ENCODE peak calls at places on chromosome 19, in five cellular contexts. D, B, K, X and W are unnamed samples.

GRCh38 chr19:9786342-9786741 is 17.8 kb upstream of the ZNF846 start:
- DNase-seq in X (no peak), B (no peak), K (no peak), D (peak; percentile 13), W (no peak)

GRCh38 chr19:33285441-33285927 is 16.9 kb downstream of the CEBPA start:
- DNase-seq in B (no peak), D (no peak), K (no peak), X (no peak), W (no peak)

GRCh38 chr19:49335071-49335783 is at the start of gene CD37:
- DNase-seq in X (no peak), D (peak; percentile 65), K (no peak), B (no peak), W (no peak)

GRCh38 chr19:13906910-13907309 is 909 bp downstream of the CC2D1A start:
- DNase-seq in X (no peak), D (no peak), K (no peak), B (no peak), W (no peak)

GRCh38 chr19:4910594-4911273 is 1.4 kb downstream of the UHRF1 start:
- DNase-seq in D (peak; percentile 73), X (peak; percentile 17), B (no peak), K (no peak), W (no peak)

GRCh38 chr19:30942636-30943035 is 406.6 kb downstream of the TSHZ3 start:
- DNase-seq in D (no peak), X (no peak), B (no peak), K (no peak), W (no peak)

GRCh38 chr19:39407644-39408391 is 1.2 kb downstream of the ZFP36 start:
- DNase-seq in B (peak; percentile 82), X (no peak), D (peak; percentile 50), K (no peak), W (no peak)

GRCh38 chr19:40758491-40758890 is 7.5 kb downstream of the SNRPA start:
- DNase-seq in D (no peak), K (no peak), B (no peak), X (no peak), W (no peak)

GRCh38 chr19:1754651-1755466 is 1.6 kb downstream of the ONECUT3 start:
- DNase-seq in K (no peak), D (peak; percentile 61), B (no peak), X (peak; percentile 11), W (peak; percentile 52)

GRCh38 chr19:47094557-47095517 is 18.7 kb downstream of the ZC3H4 start:
- DNase-seq in D (no peak), K (no peak), B (peak; percentile 49), X (no peak), W (no peak)

GRCh38 chr19:13089139-13089856 is 13.4 kb downstream of the LYL1 start:
- DNase-seq in D (peak; percentile 45), X (no peak), B (no peak), K (no peak), W (no peak)

GRCh38 chr19:12784394-12784870 is 6.9 kb upstream of the JUNB start:
- DNase-seq in X (no peak), B (no peak), D (peak; percentile 91), K (no peak), W (no peak)

GRCh38 chr19:46787331-46788100 is 878 bp downstream of the SLC1A5 start:
- DNase-seq in B (peak; percentile 83), D (peak; percentile 67), X (no peak), K (no peak), W (peak; percentile 49)

GRCh38 chr19:14416743-14417214 is 2.4 kb downstream of the DDX39A start:
- DNase-seq in X (no peak), K (no peak), B (no peak), D (no peak), W (no peak)

GRCh38 chr19:3668331-3669133 is 31.7 kb downstream of the PIP5K1C start:
- DNase-seq in D (peak; percentile 31), K (no peak), X (no peak), B (no peak), W (no peak)

GRCh38 chr19:38047048-38047435 is 140.0 kb downstream of the SIPA1L3 start:
- DNase-seq in D (no peak), X (no peak), B (no peak), K (no peak), W (no peak)

GRCh38 chr19:9461938-9462337 is 26.6 kb upstream of the ZNF266 start:
- DNase-seq in B (no peak), X (no peak), D (no peak), K (no peak), W (no peak)

GRCh38 chr19:28136796-28137195 is 1076.2 kb downstream of the UQCRFS1 start:
- DNase-seq in X (no peak), D (no peak), B (no peak), K (no peak), W (no peak)

GRCh38 chr19:34336781-34337271 is 28.2 kb upstream of the GPI start:
- DNase-seq in X (no peak), B (no peak), K (no peak), D (peak; percentile 42), W (peak; percentile 44)

GRCh38 chr19:35216833-35217707 is 11.5 kb downstream of the FAM187B start:
- DNase-seq in X (no peak), B (no peak), K (no peak), D (peak; percentile 57), W (no peak)

GRCh38 chr19:38693380-38694223 is 46.2 kb downstream of the ACTN4 start:
- DNase-seq in X (peak; percentile 95), D (no peak), K (no peak), B (no peak), W (no peak)

GRCh38 chr19:3140667-3141038 is 4.8 kb downstream of the GNA15 start:
- DNase-seq in K (no peak), D (no peak), B (no peak), X (no peak), W (no peak)

GRCh38 chr19:58516964-58517833 is 2.4 kb downstream of the ZBTB45 start:
- DNase-seq in B (no peak), D (no peak), K (no peak), X (no peak), W (no peak)

GRCh38 chr19:47618771-47619170 is 9.8 kb downstream of the BICRA start:
- DNase-seq in B (peak; percentile 92), D (no peak), X (no peak), K (no peak), W (no peak)

GRCh38 chr19:48090281-48090802 is 20.3 kb downstream of the PLA2G4C start:
- DNase-seq in B (no peak), D (no peak), K (no peak), X (no peak), W (no peak)

GRCh38 chr19:43586346-43586745 is 9.6 kb downstream of the IRGQ start:
- DNase-seq in X (no peak), D (no peak), B (no peak), K (no peak), W (no peak)

GRCh38 chr19:35766571-35767104 is 8.7 kb downstream of the PROSER3 start:
- DNase-seq in D (no peak), B (no peak), X (no peak), K (no peak), W (no peak)

GRCh38 chr19:29499261-29499920 is 26.4 kb upstream of the VSTM2B start:
- DNase-seq in X (no peak), K (no peak), B (no peak), D (no peak), W (no peak)

GRCh38 chr19:5743640-5744039 is 23.2 kb downstream of the CATSPERD start:
- DNase-seq in K (no peak), D (no peak), X (no peak), B (no peak), W (no peak)

GRCh38 chr19:5950744-5951143 is 27.2 kb downstream of the RANBP3 start:
- DNase-seq in X (no peak), D (no peak), B (no peak), K (no peak), W (no peak)

GRCh38 chr19:22545751-22546150 is 88.4 kb upstream of the ZNF492 start:
- DNase-seq in B (no peak), K (no peak), X (no peak), D (peak; percentile 61), W (peak; percentile 9)

GRCh38 chr19:18020212-18021067 is 12.5 kb downstream of the ARRDC2 start:
- DNase-seq in D (no peak), X (no peak), K (no peak), B (peak; percentile 99), W (no peak)

GRCh38 chr19:50794778-50795664 is 4.8 kb downstream of the ACP4 start:
- DNase-seq in B (no peak), X (peak; percentile 40), D (peak; percentile 56), K (no peak), W (no peak)

GRCh38 chr19:57244513-57244912 is 4.1 kb downstream of the ZNF805 start:
- DNase-seq in B (no peak), D (no peak), K (no peak), X (no peak), W (no peak)
- TF ChIP-seq CTCF in B (no peak), D (no peak), K (no peak), X (no peak), W (no peak)

GRCh38 chr19:20357921-20358320 is 190.9 kb downstream of the ZNF486 start:
- DNase-seq in K (no peak), X (no peak), B (no peak), D (no peak), W (no peak)

GRCh38 chr19:20365146-20365545 is 198.1 kb downstream of the ZNF486 start:
- DNase-seq in K (no peak), B (no peak), D (peak; percentile 0), X (no peak), W (no peak)

GRCh38 chr19:20359933-20360720 is 193.1 kb downstream of the ZNF486 start:
- DNase-seq in D (peak; percentile 1), X (no peak), K (no peak), B (no peak), W (peak; percentile 64)
- TF ChIP-seq CTCF in D (peak; percentile 13), X (no peak), K (no peak), B (no peak), W (peak; percentile 69)

GRCh38 chr19:54155694-54156093 is 3.8 kb downstream of the LENG1 start:
- DNase-seq in K (no peak), D (no peak), X (no peak), B (no peak), W (no peak)
- TF ChIP-seq CTCF in K (no peak), D (peak; percentile 22), X (no peak), B (no peak), W (no peak)

GRCh38 chr19:16795731-16796130 is 33.5 kb upstream of the SIN3B start:
- DNase-seq in B (no peak), X (no peak), D (no peak), K (no peak), W (no peak)

GRCh38 chr19:16804176-16804575 is 25.0 kb upstream of the SIN3B start:
- DNase-seq in K (no peak), X (no peak), D (no peak), B (no peak), W (no peak)

GRCh38 chr19:16799740-16800139 is 29.5 kb upstream of the SIN3B start:
- DNase-seq in X (no peak), D (no peak), K (no peak), B (no peak), W (no peak)

GRCh38 chr19:16797876-16798275 is 31.3 kb upstream of the SIN3B start:
- DNase-seq in D (no peak), K (no peak), B (no peak), X (no peak), W (no peak)

DNA sequence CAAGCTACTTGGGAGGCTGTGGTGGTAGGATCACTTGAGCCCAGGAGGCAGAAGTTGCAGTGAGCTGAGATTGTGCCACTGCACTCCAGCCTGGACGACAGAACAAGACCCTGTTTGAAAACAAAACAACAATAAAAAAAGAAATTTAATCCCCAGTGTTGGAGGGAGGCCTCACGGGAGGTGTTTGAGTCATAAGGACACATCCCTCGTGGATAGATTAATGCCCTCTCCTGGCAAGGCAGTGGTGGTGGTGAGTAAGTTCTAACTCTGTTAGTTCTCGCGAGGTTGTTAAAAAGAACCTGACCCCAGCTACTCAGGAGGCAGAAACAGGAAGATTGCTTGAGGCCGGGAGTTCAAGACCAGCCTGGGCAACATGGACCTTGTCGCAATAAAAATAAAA is 27.6 kb upstream of the SIN3B start:
- DNase-seq in X (no peak), K (no peak), D (peak; percentile 15), B (no peak), W (no peak)
- TF ChIP-seq CTCF in X (peak; percentile 45), K (no peak), D (peak; percentile 12), B (no peak), W (no peak)